ENCODE peak calls at places on chromosomes 3 and 15, in five cellular contexts. I is progenitor cell of endocrine pancreas; P is AG09309; R is CD8-positive, alpha-beta T cell; Z is fibroblast of the aortic adventitia. A is an unnamed sample.

GRCh38 chr3:37197810-37198371 is 23.5 kb upstream of the LRRFIP2 start:
- DNase-seq in I (no peak), P (peak), R (no peak), Z (peak), A (no peak)

GRCh38 chr3:60399861-60400845 is 851.1 kb downstream of the FHIT start:
- DNase-seq in I (no peak), P (no peak), R (no peak), Z (peak), A (no peak)

GRCh38 chr15:75307778-75308390 is 25.2 kb downstream of the GOLGA6D start:
- DNase-seq in I (peak), P (no peak), R (no peak), Z (peak), A (no peak)

GRCh38 chr3:128336337-128337156 is 130.1 kb downstream of the DNAJB8 start:
- DNase-seq in I (no peak), P (no peak), R (no peak), Z (no peak), A (no peak)

GRCh38 chr3:31170932-31171670 is 276.6 kb upstream of the GADL1 start:
- DNase-seq in I (no peak), P (peak), R (no peak), Z (peak), A (no peak)

GRCh38 chr3:105365171-105365535 is 1.6 kb upstream of the ALCAM start:
- DNase-seq in I (no peak), P (no peak), R (no peak), Z (no peak), A (no peak)

GRCh38 chr3:133540896-133541674 is 32.4 kb upstream of the CDV3 start:
- DNase-seq in I (no peak), P (no peak), R (no peak), Z (peak), A (no peak)

GRCh38 chr15:39403674-39404117 is 177.2 kb upstream of the THBS1 start:
- DNase-seq in I (no peak), P (no peak), R (no peak), Z (peak), A (no peak)

GRCh38 chr15:85379403-85380131 is 836 bp upstream of the AKAP13 start:
- DNase-seq in I (no peak), P (no peak), R (peak), Z (peak), A (peak)

GRCh38 chr3:47527952-47528718 is 14.6 kb upstream of the ELP6 start:
- DNase-seq in I (no peak), P (no peak), R (no peak), Z (no peak), A (no peak)

GRCh38 chr3:3998140-3998977 is 199.1 kb downstream of the LRRN1 start:
- DNase-seq in I (no peak), P (no peak), R (no peak), Z (no peak), A (no peak)
- TF ChIP-seq CTCF in I (peak), P (peak), R (peak), Z (no peak), A (no peak)

DNA sequence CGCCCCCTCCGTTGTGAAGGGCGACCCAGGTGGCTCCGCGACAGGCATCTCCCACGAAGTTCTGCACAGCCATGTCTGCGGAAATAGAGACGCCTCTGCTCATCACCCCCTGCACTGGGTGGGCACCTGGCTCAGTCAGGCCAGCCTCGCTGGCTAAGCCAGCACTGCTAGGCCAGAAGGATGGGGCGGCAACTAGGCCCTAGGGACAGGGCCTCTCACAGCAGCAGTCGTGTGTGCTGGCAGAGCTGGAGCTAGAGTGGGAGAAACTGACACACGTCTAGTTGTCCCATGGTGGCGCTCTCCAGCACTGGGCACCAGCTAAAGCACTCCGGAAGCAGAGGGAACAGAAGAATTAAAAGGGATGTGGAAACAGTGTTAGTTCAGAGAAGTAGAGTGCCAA is 12.5 kb upstream of the ZXDC start:
- DNase-seq in I (no peak), P (no peak), R (no peak), Z (no peak), A (no peak)
- TF ChIP-seq CTCF in I (no peak), P (no peak), R (no peak), Z (no peak), A (no peak)

GRCh38 chr3:145022447-145022846 is 1050.8 kb downstream of the DIPK2A start:
- DNase-seq in I (no peak), P (no peak), R (no peak), Z (no peak), A (no peak)
- TF ChIP-seq CTCF in I (no peak), P (no peak), R (no peak), Z (no peak), A (no peak)

DNA sequence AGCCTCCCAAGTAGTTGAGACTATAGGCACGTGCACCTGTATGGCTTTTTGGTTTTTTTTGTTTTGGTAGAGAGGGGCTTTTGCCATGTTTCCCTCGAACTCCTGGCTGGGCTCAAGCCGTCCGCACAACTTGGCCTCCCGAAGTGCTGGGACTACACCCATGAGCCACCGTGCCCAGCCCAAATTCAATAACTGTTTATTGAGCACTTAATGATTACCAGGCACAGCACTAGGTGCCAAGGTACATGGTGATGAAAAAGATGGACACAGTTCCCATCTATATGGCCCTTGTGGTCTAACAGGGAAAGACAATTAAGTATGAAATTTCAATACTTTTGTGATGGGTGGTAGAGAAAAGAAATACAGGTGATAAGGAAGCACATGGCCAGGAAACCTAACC is 35.8 kb upstream of the ZNF148 start:
- DNase-seq in I (no peak), P (no peak), R (no peak), Z (no peak), A (no peak)
- TF ChIP-seq CTCF in I (no peak), P (no peak), R (no peak), Z (no peak), A (no peak)

DNA sequence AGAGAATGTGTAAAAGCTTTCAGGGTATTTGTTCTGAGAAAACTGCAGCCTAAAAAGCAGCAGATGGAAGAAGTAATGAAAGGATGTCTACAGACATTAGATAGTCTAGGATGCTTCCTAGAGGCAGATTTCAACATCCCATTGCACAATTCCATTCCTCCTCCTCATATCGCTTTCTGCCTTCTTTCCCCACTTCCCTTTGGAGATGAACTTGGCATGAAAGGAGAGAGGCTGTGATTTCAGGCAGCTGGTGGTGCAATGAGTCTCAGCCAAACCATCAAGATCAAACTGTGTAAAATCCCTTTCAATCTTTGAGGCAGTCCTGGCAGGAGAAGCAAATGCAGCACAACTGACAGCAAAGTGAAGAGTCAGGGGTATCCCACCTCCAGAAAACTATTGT is 438.7 kb upstream of the KCNMB2 start:
- DNase-seq in I (no peak), P (peak), R (no peak), Z (peak), A (peak)
- TF ChIP-seq CTCF in I (no peak), P (no peak), R (no peak), Z (no peak), A (no peak)

DNA sequence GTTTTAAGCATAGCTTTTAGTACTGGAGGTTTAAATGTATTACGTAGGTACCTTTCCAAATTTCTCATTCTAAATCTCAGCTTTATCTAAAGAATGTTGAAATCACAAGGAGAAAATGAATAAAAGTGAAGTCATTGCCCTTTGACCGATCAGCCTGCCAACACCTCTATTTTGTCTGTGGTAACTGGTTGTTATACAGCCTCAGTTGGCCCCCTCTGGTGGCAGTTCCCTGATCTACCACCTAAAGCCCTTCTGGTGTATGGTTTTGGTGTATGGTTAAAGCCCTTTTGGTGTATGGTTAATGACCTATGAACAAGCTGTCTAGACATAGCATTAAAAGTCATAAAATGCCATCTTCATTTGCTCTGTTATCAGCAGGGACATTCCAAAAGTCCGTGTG is 378.2 kb upstream of the AZI2 start:
- DNase-seq in I (peak), P (no peak), R (no peak), Z (peak), A (no peak)
- TF ChIP-seq CTCF in I (peak), P (peak), R (no peak), Z (peak), A (no peak)

GRCh38 chr3:25114532-25114931 is 313.5 kb upstream of the RARB start:
- DNase-seq in I (no peak), P (no peak), R (no peak), Z (no peak), A (no peak)
- TF ChIP-seq CTCF in I (no peak), P (no peak), R (no peak), Z (no peak), A (no peak)

GRCh38 chr3:15401936-15402335 is 25.4 kb downstream of the METTL6 start:
- DNase-seq in I (no peak), P (no peak), R (no peak), Z (no peak), A (no peak)
- TF ChIP-seq CTCF in I (no peak), P (no peak), R (no peak), Z (no peak), A (no peak)

A was measured in tibial nerve.